ENCODE peak calls at places on chromosomes 5 and 9, in nine cellular contexts. N, Y, L, R, P, E, H, W and Z are unnamed samples.

GRCh38 chr5:32127759-32128158 is 46.4 kb downstream of the GOLPH3 start:
- DNase-seq in R (no peak), N (no peak), E (no peak), W (no peak), L (no peak), H (no peak), Y (no peak), P (no peak), Z (no peak)

GRCh38 chr9:104068546-104068945 is 25.6 kb upstream of the SMC2 start:
- DNase-seq in H (no peak), L (no peak), N (no peak), P (no peak), Y (no peak), R (no peak), W (no peak), E (no peak), Z (peak; percentile 83)

GRCh38 chr9:86868611-86869010 is 78.7 kb downstream of the GAS1 start:
- DNase-seq in H (no peak), E (no peak), Y (no peak), P (no peak), L (no peak), R (no peak), W (no peak), N (no peak), Z (no peak)

GRCh38 chr5:113118765-113119164 is 142.2 kb downstream of the DCP2 start:
- DNase-seq in N (no peak), W (no peak), R (no peak), E (no peak), L (no peak), Y (no peak), H (no peak), P (no peak), Z (no peak)

GRCh38 chr9:73116030-73116429 is 35.6 kb upstream of the ANXA1 start:
- DNase-seq in N (no peak), R (no peak), L (peak; percentile 64), H (no peak), E (no peak), Y (peak; percentile 74), W (no peak), P (no peak), Z (peak; percentile 76)

GRCh38 chr9:92954078-92954861 is 6.9 kb downstream of the FGD3 start:
- DNase-seq in N (no peak), W (no peak), L (peak; percentile 93), H (no peak), P (no peak), R (peak; percentile 10), Y (peak; percentile 94), E (peak; percentile 59), Z (peak; percentile 20)

GRCh38 chr5:69083412-69083811 is 10.4 kb upstream of the SLC30A5 start:
- DNase-seq in W (no peak), N (no peak), E (no peak), Y (peak; percentile 69), L (peak; percentile 35), R (no peak), H (no peak), P (no peak), Z (peak; percentile 50)

GRCh38 chr5:223791-224190 is 5.7 kb downstream of the SDHA start:
- DNase-seq in R (no peak), W (no peak), L (no peak), H (no peak), N (no peak), Y (no peak), P (no peak), E (no peak), Z (no peak)

GRCh38 chr9:125405938-125406811 is 144.5 kb downstream of the GAPVD1 start:
- DNase-seq in W (no peak), N (no peak), R (peak; percentile 23), H (no peak), Y (peak; percentile 95), P (no peak), E (no peak), L (peak; percentile 96), Z (peak; percentile 59)

GRCh38 chr5:112514062-112514561 is 95.0 kb upstream of the EPB41L4A start:
- DNase-seq in H (no peak), N (no peak), E (no peak), P (no peak), W (no peak), R (no peak), Y (no peak), L (no peak), Z (no peak)

GRCh38 chr5:849651-850301 is 1.0 kb downstream of the ZDHHC11 start:
- DNase-seq in E (no peak), W (no peak), L (no peak), H (peak; percentile 73), N (no peak), R (no peak), Y (no peak), P (no peak), Z (no peak)

GRCh38 chr5:126499278-126499677 is 76.1 kb downstream of the GRAMD2B start:
- DNase-seq in Y (no peak), W (no peak), N (no peak), L (no peak), P (no peak), R (no peak), E (no peak), H (no peak), Z (no peak)

GRCh38 chr5:153276151-153276550 is 214.3 kb upstream of the GRIA1 start:
- DNase-seq in P (no peak), R (peak; percentile 27), W (no peak), Y (peak; percentile 34), L (peak; percentile 3), E (no peak), H (peak; percentile 67), N (no peak), Z (no peak)

GRCh38 chr9:135869916-135870315 is 37.4 kb downstream of the CAMSAP1 start:
- DNase-seq in R (no peak), H (no peak), L (no peak), E (no peak), Y (no peak), N (no peak), W (no peak), P (no peak), Z (no peak)

GRCh38 chr5:176608142-176608705 is 1.7 kb downstream of the GPRIN1 start:
- DNase-seq in R (no peak), N (no peak), H (no peak), W (no peak), E (no peak), L (no peak), P (no peak), Y (no peak), Z (no peak)

GRCh38 chr5:87188411-87188810 is 79.3 kb upstream of the RASA1 start:
- DNase-seq in Y (no peak), R (no peak), E (no peak), N (no peak), L (no peak), W (no peak), P (no peak), H (no peak), Z (no peak)

GRCh38 chr5:180644825-180645608 is 4.4 kb downstream of the FLT4 start:
- DNase-seq in W (no peak), L (peak; percentile 3), P (no peak), Y (no peak), N (no peak), E (no peak), R (peak; percentile 86), H (no peak), Z (no peak)

GRCh38 chr9:4301971-4302427 is 2.1 kb upstream of the GLIS3 start:
- DNase-seq in N (no peak), P (no peak), E (no peak), L (peak; percentile 96), W (no peak), Y (peak; percentile 83), H (no peak), R (peak; percentile 72), Z (peak; percentile 96)

GRCh38 chr9:135887585-135888050 is 19.7 kb downstream of the CAMSAP1 start:
- DNase-seq in N (no peak), Y (no peak), L (no peak), P (no peak), W (no peak), E (no peak), H (no peak), R (no peak), Z (no peak)

GRCh38 chr5:168408561-168409321 is 77.5 kb upstream of the RARS1 start:
- DNase-seq in N (no peak), H (no peak), W (no peak), R (no peak), E (no peak), L (no peak), P (no peak), Y (no peak), Z (no peak)

GRCh38 chr9:127388037-127388855 is 8.7 kb upstream of the SLC2A8 start:
- DNase-seq in H (no peak), Y (peak; percentile 99), R (no peak), E (peak; percentile 78), N (no peak), P (peak; percentile 14), L (peak; percentile 98), W (no peak), Z (peak; percentile 96)

GRCh38 chr9:85322592-85322991 is 419.2 kb downstream of the AGTPBP1 start:
- DNase-seq in P (no peak), N (no peak), W (no peak), R (no peak), H (no peak), Y (no peak), L (no peak), E (no peak), Z (no peak)

GRCh38 chr9:22056402-22056801 is 47.3 kb upstream of the CDKN2B start:
- DNase-seq in H (no peak), W (no peak), R (no peak), L (no peak), Y (no peak), P (no peak), N (no peak), E (no peak), Z (no peak)

GRCh38 chr5:108749130-108749861 is 1.6 kb downstream of the FER start:
- DNase-seq in L (peak; percentile 42), R (peak; percentile 34), H (no peak), E (no peak), N (no peak), P (no peak), W (no peak), Y (peak; percentile 40), Z (no peak)

GRCh38 chr9:3835393-3835792 is 309.6 kb upstream of the RFX3 start:
- DNase-seq in N (no peak), L (no peak), W (no peak), Y (no peak), P (no peak), H (no peak), R (no peak), E (no peak), Z (no peak)

GRCh38 chr5:130720355-130720754 is 444.7 kb downstream of the HINT1 start:
- DNase-seq in Y (peak; percentile 58), N (no peak), H (no peak), L (no peak), E (no peak), R (peak; percentile 46), W (no peak), P (no peak), Z (peak; percentile 39)

GRCh38 chr5:169511708-169512107 is 71.9 kb upstream of the SPDL1 start:
- DNase-seq in W (no peak), Y (no peak), R (no peak), N (no peak), L (no peak), P (no peak), E (no peak), H (no peak), Z (no peak)